ENCODE peak calls at places on chromosome 14, in six cellular contexts. One of them, this sample, is unnamed.

GRCh38 chr14:65230287-65230728 is 128.0 kb upstream of the MAX start:
- DNase-seq in endothelial cell of umbilical vein: peak; percentile 75
- DNase-seq in H1: no peak
- DNase-seq in HepG2: peak; percentile 96
- DNase-seq in K562: peak; percentile 36
- DNase-seq in GM12878: no peak
- DNase-seq in this sample: no peak

GRCh38 chr14:22391908-22392307 is 197.1 kb downstream of the DAD1 start:
- DNase-seq in endothelial cell of umbilical vein: peak; percentile 78
- DNase-seq in H1: peak; percentile 41
- DNase-seq in HepG2: peak; percentile 73
- DNase-seq in K562: peak; percentile 30
- DNase-seq in GM12878: peak; percentile 68
- DNase-seq in this sample: peak; percentile 28

GRCh38 chr14:102717211-102717610 is 60.0 kb upstream of the TRAF3 start:
- DNase-seq in H1: no peak
- DNase-seq in endothelial cell of umbilical vein: no peak
- DNase-seq in GM12878: no peak
- DNase-seq in K562: peak; percentile 17
- DNase-seq in HepG2: no peak
- DNase-seq in this sample: no peak

GRCh38 chr14:58599145-58599544 is 38.6 kb upstream of the DACT1 start:
- DNase-seq in K562: no peak
- DNase-seq in GM12878: no peak
- DNase-seq in endothelial cell of umbilical vein: no peak
- DNase-seq in HepG2: no peak
- DNase-seq in H1: no peak
- DNase-seq in this sample: no peak

GRCh38 chr14:68679746-68680467 is 113.0 kb downstream of the ZFP36L1 start:
- DNase-seq in K562: no peak
- DNase-seq in HepG2: peak; percentile 13
- DNase-seq in GM12878: no peak
- DNase-seq in H1: no peak
- DNase-seq in endothelial cell of umbilical vein: no peak
- DNase-seq in this sample: no peak

GRCh38 chr14:86838363-86838762 is 1154.6 kb downstream of the GALC start:
- DNase-seq in endothelial cell of umbilical vein: no peak
- DNase-seq in H1: no peak
- DNase-seq in GM12878: no peak
- DNase-seq in HepG2: no peak
- DNase-seq in K562: no peak
- DNase-seq in this sample: no peak

GRCh38 chr14:64092940-64093339 is 201.2 kb downstream of the ESR2 start:
- DNase-seq in K562: no peak
- DNase-seq in HepG2: no peak
- DNase-seq in endothelial cell of umbilical vein: no peak
- DNase-seq in H1: no peak
- DNase-seq in GM12878: no peak
- DNase-seq in this sample: no peak

GRCh38 chr14:101730626-101731186 is 30.8 kb upstream of the PPP2R5C start:
- DNase-seq in H1: no peak
- DNase-seq in K562: no peak
- DNase-seq in endothelial cell of umbilical vein: no peak
- DNase-seq in HepG2: no peak
- DNase-seq in GM12878: no peak
- DNase-seq in this sample: no peak

GRCh38 chr14:86420131-86420530 is 890.2 kb downstream of the FLRT2 start:
- DNase-seq in HepG2: no peak
- DNase-seq in H1: no peak
- DNase-seq in GM12878: no peak
- DNase-seq in endothelial cell of umbilical vein: no peak
- DNase-seq in K562: no peak
- DNase-seq in this sample: no peak

GRCh38 chr14:56817396-56817921 is 7.2 kb upstream of the OTX2 start:
- DNase-seq in H1: no peak
- DNase-seq in GM12878: no peak
- DNase-seq in K562: no peak
- DNase-seq in endothelial cell of umbilical vein: no peak
- DNase-seq in HepG2: no peak
- DNase-seq in this sample: no peak

GRCh38 chr14:30759172-30760125 is 114.9 kb upstream of the COCH start:
- DNase-seq in HepG2: no peak
- DNase-seq in GM12878: no peak
- DNase-seq in K562: no peak
- DNase-seq in H1: no peak
- DNase-seq in endothelial cell of umbilical vein: no peak
- DNase-seq in this sample: no peak

GRCh38 chr14:30756594-30756993 is 117.8 kb upstream of the COCH start:
- DNase-seq in GM12878: no peak
- DNase-seq in K562: no peak
- DNase-seq in H1: no peak
- DNase-seq in endothelial cell of umbilical vein: no peak
- DNase-seq in HepG2: no peak
- DNase-seq in this sample: no peak

GRCh38 chr14:30753452-30753851 is 120.9 kb upstream of the COCH start:
- DNase-seq in K562: no peak
- DNase-seq in endothelial cell of umbilical vein: no peak
- DNase-seq in HepG2: no peak
- DNase-seq in GM12878: no peak
- DNase-seq in H1: no peak
- DNase-seq in this sample: no peak

GRCh38 chr14:30754778-30755177 is 119.6 kb upstream of the COCH start:
- DNase-seq in HepG2: no peak
- DNase-seq in endothelial cell of umbilical vein: no peak
- DNase-seq in H1: no peak
- DNase-seq in GM12878: no peak
- DNase-seq in K562: no peak
- DNase-seq in this sample: no peak

DNA sequence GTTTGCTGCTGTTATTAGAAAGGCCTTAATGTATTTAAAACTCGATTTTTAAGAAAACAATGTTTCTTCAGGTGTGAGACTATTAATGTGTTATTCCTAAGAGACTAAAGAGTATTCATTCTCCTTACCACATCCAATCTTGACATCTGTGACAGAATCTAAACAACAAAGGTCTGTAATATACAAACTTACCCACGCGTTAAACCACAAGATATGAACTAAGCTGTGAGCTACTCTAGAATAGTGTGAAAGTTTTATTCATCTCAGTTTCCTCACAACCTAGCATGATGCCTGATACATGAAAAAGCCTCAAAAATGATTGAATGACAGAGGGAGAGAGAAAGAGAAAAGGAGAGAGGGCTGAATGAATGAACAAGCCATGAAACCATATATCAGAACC is 117.3 kb upstream of the COCH start:
- DNase-seq in HepG2: no peak
- DNase-seq in endothelial cell of umbilical vein: no peak
- DNase-seq in K562: no peak
- DNase-seq in H1: no peak
- DNase-seq in GM12878: no peak
- DNase-seq in this sample: no peak
- H3K27ac ChIP-seq in HepG2: no peak overlapping the region
- H3K27ac ChIP-seq in endothelial cell of umbilical vein: no peak overlapping the region
- H3K27ac ChIP-seq in K562: no peak overlapping the region
- H3K27ac ChIP-seq in H1: no peak overlapping the region
- H3K27ac ChIP-seq in GM12878: no peak overlapping the region
- H3K27ac ChIP-seq in this sample: no peak overlapping the region

DNA sequence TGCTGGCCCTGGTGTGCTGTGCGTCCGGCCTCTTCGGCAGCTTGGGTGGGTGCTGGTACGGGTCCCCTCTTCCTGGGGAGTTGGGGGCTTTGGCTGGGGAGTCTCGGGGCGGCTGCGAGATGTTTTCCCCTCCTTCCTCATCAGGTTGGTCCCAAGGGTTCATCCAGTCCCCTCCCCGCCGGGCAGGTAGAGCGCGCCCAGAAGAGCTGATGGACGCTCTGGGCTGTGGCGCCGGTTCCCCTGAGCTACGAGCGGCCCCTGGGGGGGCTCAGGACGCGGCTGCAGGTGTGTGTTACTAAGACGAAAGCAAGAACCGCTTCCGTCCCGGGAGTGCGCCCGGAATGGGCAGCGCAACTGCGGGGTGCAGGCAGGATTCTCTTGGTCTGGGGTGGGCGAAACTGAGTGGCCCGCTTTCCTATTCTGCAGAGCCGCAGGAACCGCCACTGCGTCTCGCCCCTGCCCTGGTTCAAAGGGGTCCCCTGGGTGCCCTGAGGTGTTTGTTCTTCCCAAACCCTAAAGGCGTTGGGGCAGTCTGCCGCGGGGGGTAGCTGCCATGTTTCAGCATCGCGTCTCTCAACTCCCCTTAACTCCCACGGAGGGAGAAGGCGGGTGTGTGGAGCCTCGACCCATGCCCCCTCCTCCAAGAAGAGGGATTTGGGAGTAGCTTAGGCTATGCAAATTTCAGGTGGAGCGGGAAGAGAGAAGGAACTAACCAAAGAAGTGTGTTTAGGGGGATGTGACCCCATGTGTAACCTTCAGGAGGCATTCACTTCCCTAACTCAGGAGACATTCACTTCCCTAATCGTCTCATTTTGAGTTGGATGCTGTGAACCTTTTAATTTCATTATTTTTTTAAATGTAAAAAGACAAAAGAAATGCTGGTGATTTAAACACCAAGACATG is 1.2 kb downstream of the SLC24A4 start:
- DNase-seq in GM12878: no peak
- DNase-seq in K562: no peak
- DNase-seq in endothelial cell of umbilical vein: no peak
- DNase-seq in H1: no peak
- DNase-seq in HepG2: no peak
- DNase-seq in this sample: no peak
- TF ChIP-seq EZH2 in GM12878: no peak
- TF ChIP-seq EZH2 in K562: no peak
- TF ChIP-seq EZH2 in endothelial cell of umbilical vein: no peak
- TF ChIP-seq EZH2 in H1: peak; percentile 80
- TF ChIP-seq EZH2 in HepG2: no peak
- TF ChIP-seq EZH2 in this sample: no peak

GRCh38 chr14:96345669-96346068 is 17.5 kb downstream of the ATG2B start:
- DNase-seq in GM12878: no peak
- DNase-seq in endothelial cell of umbilical vein: no peak
- DNase-seq in HepG2: no peak
- DNase-seq in K562: no peak
- DNase-seq in H1: no peak
- DNase-seq in this sample: no peak
- TF ChIP-seq POLR2A in GM12878: no peak
- TF ChIP-seq POLR2A in endothelial cell of umbilical vein: no peak
- TF ChIP-seq POLR2A in HepG2: no peak
- TF ChIP-seq POLR2A in K562: no peak
- TF ChIP-seq POLR2A in H1: no peak
- TF ChIP-seq POLR2A in this sample: no peak

DNA sequence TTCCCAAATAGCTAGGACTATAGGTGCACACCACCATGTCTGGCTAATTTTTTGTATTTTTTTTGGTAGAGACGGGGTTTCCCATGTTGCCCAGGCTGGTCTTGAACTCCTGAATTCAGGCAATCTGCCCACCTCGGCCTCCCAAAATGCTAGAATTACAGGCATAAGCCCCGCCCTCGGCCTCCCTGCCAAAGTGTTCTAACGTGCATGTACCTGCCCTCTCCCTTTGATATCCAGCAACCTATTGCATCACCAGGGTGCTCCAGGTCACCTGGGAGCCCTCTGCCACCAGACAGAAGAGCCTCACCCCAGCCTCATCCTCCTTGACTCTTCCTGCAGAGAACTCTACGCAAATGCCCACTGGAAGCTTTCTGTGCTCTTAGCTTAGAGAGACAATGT is 2.2 kb upstream of the EML1 start:
- DNase-seq in GM12878: no peak
- DNase-seq in HepG2: no peak
- DNase-seq in endothelial cell of umbilical vein: no peak
- DNase-seq in H1: no peak
- DNase-seq in K562: no peak
- DNase-seq in this sample: no peak
- H3K27ac ChIP-seq in GM12878: no peak overlapping the region
- H3K27ac ChIP-seq in HepG2: no peak overlapping the region
- H3K27ac ChIP-seq in endothelial cell of umbilical vein: no peak overlapping the region
- H3K27ac ChIP-seq in H1: no peak overlapping the region
- H3K27ac ChIP-seq in K562: no peak overlapping the region
- H3K27ac ChIP-seq in this sample: no peak overlapping the region

GRCh38 chr14:76500480-76500879 is 124.5 kb downstream of the ESRRB start:
- DNase-seq in K562: no peak
- DNase-seq in GM12878: no peak
- DNase-seq in HepG2: no peak
- DNase-seq in endothelial cell of umbilical vein: no peak
- DNase-seq in H1: no peak
- DNase-seq in this sample: no peak
- TF ChIP-seq EZH2 in K562: no peak
- TF ChIP-seq EZH2 in GM12878: no peak
- TF ChIP-seq EZH2 in HepG2: no peak
- TF ChIP-seq EZH2 in endothelial cell of umbilical vein: no peak
- TF ChIP-seq EZH2 in H1: no peak
- TF ChIP-seq EZH2 in this sample: no peak

DNA sequence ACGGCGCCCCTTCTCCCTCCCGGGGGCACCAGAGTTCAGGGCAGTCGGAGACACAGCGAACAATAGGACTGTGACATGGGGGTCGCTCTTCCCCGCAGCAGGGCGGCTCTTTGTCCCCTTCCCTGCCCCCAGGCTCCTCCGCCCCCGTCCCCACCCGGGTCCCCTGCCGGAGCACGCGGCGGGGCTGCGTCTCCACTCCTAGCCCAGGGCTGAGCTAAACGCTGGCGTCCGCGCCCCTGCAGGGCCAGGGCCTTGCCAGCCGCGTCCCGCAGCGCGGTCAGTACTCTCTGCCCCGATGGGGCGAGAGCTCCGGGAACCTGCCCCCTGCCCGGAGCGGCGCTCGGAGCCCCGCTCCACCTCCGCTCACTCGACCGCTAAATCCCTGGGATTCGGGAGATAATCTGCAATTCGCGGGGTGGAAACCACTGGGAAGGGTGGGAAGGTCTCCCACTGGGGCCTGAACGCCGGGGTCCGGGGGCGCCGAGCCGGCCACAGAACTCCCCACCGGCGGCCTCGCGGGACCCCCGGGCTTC is 825 bp upstream of the CCDC85C start:
- DNase-seq in GM12878: no peak
- DNase-seq in K562: peak; percentile 22
- DNase-seq in endothelial cell of umbilical vein: peak; percentile 52
- DNase-seq in H1: no peak
- DNase-seq in HepG2: no peak
- DNase-seq in this sample: no peak
- TF ChIP-seq POLR2A in GM12878: no peak
- TF ChIP-seq POLR2A in K562: peak; percentile 46
- TF ChIP-seq POLR2A in endothelial cell of umbilical vein: peak; percentile 8
- TF ChIP-seq POLR2A in H1: no peak
- TF ChIP-seq POLR2A in HepG2: peak; percentile 7
- TF ChIP-seq POLR2A in this sample: no peak

This sample was measured in HCT116.